ENCODE peak calls at places on chromosomes 5 and 9, in four cellular contexts. X is body of pancreas, R is gastrocnemius medialis, C is colonic mucosa. K is an unnamed sample.

GRCh38 chr9:137366891-137367381 is 56.0 kb downstream of the EXD3 start:
- DNase-seq in C (no peak), X (no peak), R (no peak), K (no peak)

GRCh38 chr9:113580041-113580953 is 116.8 kb downstream of the RGS3 start:
- DNase-seq in R (peak; percentile 40), X (peak; percentile 91), C (peak; percentile 87), K (peak; percentile 86)

GRCh38 chr5:172450861-172451695 is 3.2 kb downstream of the SH3PXD2B start:
- DNase-seq in R (no peak), X (no peak), C (no peak), K (no peak)

GRCh38 chr5:36581070-36581469 is 25.3 kb upstream of the SLC1A3 start:
- DNase-seq in C (no peak), X (no peak), R (no peak), K (no peak)

GRCh38 chr9:100933656-100934055 is 94.9 kb upstream of the PLPPR1 start:
- DNase-seq in C (no peak), R (no peak), X (no peak), K (no peak)

GRCh38 chr9:11469745-11470144 is 856.9 kb upstream of the PTPRD start:
- DNase-seq in C (no peak), X (no peak), R (no peak), K (no peak)

GRCh38 chr9:81224166-81224858 is 465.0 kb downstream of the TLE1 start:
- DNase-seq in R (no peak), C (no peak), X (no peak), K (no peak)

GRCh38 chr9:6272229-6272597 is 56.0 kb upstream of the TPD52L3 start:
- DNase-seq in C (no peak), X (peak; percentile 34), R (peak; percentile 5), K (no peak)

GRCh38 chr9:33159760-33160127 is 7.4 kb downstream of the B4GALT1 start:
- DNase-seq in X (no peak), C (peak; percentile 54), R (no peak), K (peak; percentile 87)

GRCh38 chr5:176835918-176836317 is 25.6 kb downstream of the UNC5A start:
- DNase-seq in R (no peak), X (no peak), C (no peak), K (no peak)

GRCh38 chr9:137318976-137319375 is 16.9 kb upstream of the NRARP start:
- DNase-seq in C (no peak), R (no peak), X (peak; percentile 24), K (no peak)

GRCh38 chr9:98873535-98874432 is 66.3 kb downstream of the GALNT12 start:
- DNase-seq in X (peak; percentile 39), R (no peak), C (no peak), K (no peak)

GRCh38 chr5:96049398-96050272 is 88.0 kb upstream of the ELL2 start:
- DNase-seq in R (no peak), C (no peak), X (no peak), K (no peak)

GRCh38 chr5:118862596-118862995 is 125.8 kb downstream of the DTWD2 start:
- DNase-seq in C (no peak), X (no peak), R (no peak), K (no peak)

GRCh38 chr5:112059601-112060135 is 302.7 kb upstream of the NREP start:
- DNase-seq in R (no peak), C (no peak), X (no peak), K (no peak)

GRCh38 chr9:38311382-38312270 is 80.9 kb upstream of the ALDH1B1 start:
- DNase-seq in X (no peak), C (no peak), R (no peak), K (no peak)

GRCh38 chr9:135850737-135851136 is 56.6 kb downstream of the CAMSAP1 start:
- DNase-seq in C (no peak), X (no peak), R (no peak), K (no peak)

GRCh38 chr5:173243215-173243614 is 8.2 kb upstream of the NKX2-5 start:
- DNase-seq in R (no peak), X (no peak), C (no peak), K (no peak)

GRCh38 chr5:160119142-160119904 is at the start of gene PWWP2A:
- DNase-seq in C (peak; percentile 100), X (peak; percentile 99), R (peak; percentile 100), K (peak; percentile 99)

GRCh38 chr9:72557549-72557948 is 36.1 kb downstream of the TMC1 start:
- DNase-seq in C (no peak), R (no peak), X (peak; percentile 27), K (no peak)

GRCh38 chr5:132427285-132428146 is 58.0 kb downstream of the SLC22A5 start:
- DNase-seq in R (peak; percentile 52), X (peak; percentile 43), C (peak; percentile 79), K (peak; percentile 77)

GRCh38 chr9:6014668-6015270 is 655 bp downstream of the RANBP6 start:
- DNase-seq in R (no peak), X (no peak), C (no peak), K (no peak)

GRCh38 chr5:67092447-67093023 is 104.1 kb downstream of the CD180 start:
- DNase-seq in C (no peak), X (no peak), R (no peak), K (no peak)

GRCh38 chr9:7223981-7224380 is 466.2 kb downstream of the KDM4C start:
- DNase-seq in X (no peak), R (no peak), C (no peak), K (no peak)

GRCh38 chr9:87336407-87336806 is 161.3 kb upstream of the DAPK1 start:
- DNase-seq in C (no peak), R (no peak), X (peak; percentile 28), K (no peak)

GRCh38 chr5:7926296-7926695 is 57.3 kb downstream of the MTRR start:
- DNase-seq in R (no peak), X (no peak), C (no peak), K (no peak)

GRCh38 chr5:130871346-130872086 is 293.5 kb downstream of the HINT1 start:
- DNase-seq in R (peak; percentile 20), X (peak; percentile 28), C (peak; percentile 49), K (peak; percentile 50)

GRCh38 chr5:144820285-144820684 is 649.6 kb downstream of the KCTD16 start:
- DNase-seq in R (no peak), C (peak; percentile 18), X (no peak), K (no peak)
- H3K27me3 ChIP-seq in R (no peaks in the 10 kb centered on the region), C (no peaks in the 10 kb centered on the region), X (no peaks in the 10 kb centered on the region), K (no peaks in the 10 kb centered on the region)

GRCh38 chr9:126521976-126522590 is 91.6 kb upstream of the LMX1B start:
- DNase-seq in R (no peak), X (no peak), C (no peak), K (no peak)
- H3K27me3 ChIP-seq in R (peaks cover 31% of the 10 kb centered on the region), X (peaks cover 13% of the 10 kb centered on the region), C (peaks cover 19% of the 10 kb centered on the region), K (no peaks in the 10 kb centered on the region)

DNA sequence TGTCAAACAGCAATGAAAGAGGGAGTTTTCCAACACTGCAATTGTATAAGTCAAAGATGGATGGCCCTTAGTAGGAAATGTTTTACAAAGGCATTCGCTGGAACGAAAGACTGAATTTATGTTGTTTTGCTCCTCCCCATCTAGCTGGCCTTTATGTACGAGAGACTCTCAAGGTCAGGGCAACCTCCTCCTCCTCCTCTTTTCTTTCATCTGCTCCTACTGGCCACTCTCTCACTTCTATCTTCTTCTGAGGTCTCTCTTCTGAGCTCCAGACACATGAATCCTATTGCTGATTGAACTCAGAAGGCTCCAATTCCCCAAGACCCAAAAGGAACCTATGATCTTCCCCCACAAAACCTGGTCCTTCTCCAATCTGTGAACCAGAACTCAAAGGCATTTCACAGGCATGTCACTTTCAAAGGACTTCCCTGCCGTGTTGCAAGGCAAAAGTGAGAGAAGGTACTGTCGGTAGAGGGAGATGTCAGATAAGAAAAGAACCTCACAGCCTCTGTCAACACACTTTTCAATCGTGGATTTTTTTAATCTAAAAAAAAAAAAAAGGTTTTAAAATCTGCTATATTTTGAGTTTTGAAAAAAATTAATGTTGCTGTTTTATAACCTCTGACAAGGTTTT is 28.5 kb upstream of the PUM3 start:
- DNase-seq in R (no peak), C (no peak), X (no peak), K (no peak)
- H3K27me3 ChIP-seq in R (no peaks in the 10 kb centered on the region), C (no peaks in the 10 kb centered on the region), X (no peaks in the 10 kb centered on the region), K (no peaks in the 10 kb centered on the region)

GRCh38 chr9:130932220-130933069 is 6.6 kb downstream of the FIBCD1 start:
- DNase-seq in C (no peak), R (no peak), X (no peak), K (no peak)
- H3K27me3 ChIP-seq in C (peaks cover under 1% of the 10 kb centered on the region), R (peaks cover 42% of the 10 kb centered on the region), X (peaks cover 14% of the 10 kb centered on the region), K (no peaks in the 10 kb centered on the region)

DNA sequence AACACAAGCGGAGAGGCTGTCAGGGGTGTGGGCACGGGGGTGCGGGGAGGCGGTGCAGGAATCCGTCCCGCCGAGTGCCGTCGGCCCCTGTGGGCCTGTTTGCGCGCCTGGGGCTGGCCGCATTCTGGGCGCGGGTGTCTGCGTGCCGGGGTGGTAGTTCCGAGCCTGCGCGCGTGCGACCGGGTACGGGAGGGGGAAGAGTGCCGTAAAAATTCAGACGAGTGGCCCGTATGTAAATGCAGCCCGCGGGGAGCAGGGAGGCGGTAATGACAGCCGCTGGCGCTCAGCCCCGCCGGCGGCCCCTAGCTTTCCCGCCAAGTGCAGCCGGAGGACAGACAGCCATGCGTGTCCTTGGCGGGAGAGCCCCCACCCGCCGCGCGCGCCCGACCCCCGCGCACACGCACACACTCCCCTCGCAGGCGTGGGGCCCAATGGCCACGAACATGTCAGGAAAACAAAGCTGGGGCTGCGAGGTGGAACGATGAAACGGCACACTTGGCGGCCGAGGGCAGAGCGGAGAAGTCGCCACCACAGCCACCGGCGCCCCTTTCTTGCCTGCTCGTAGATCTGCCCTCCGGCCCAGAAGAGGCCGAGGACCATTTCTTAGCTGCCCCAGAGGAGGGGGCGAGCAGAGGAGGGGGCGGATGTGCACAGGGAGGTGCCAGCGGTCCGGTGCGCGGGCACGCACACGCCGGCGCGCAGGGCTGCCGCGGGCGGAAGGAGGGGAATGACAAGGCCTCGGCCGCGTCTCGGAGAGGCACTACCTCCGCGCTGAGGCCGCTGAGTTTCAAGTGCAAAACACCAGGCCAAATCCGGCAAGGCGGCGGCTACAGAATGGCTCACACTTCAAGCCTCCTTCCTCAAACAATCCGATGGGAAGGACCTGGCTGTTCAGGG is 208.5 kb downstream of the MEF2C start:
- DNase-seq in R (no peak), X (no peak), C (no peak), K (no peak)
- H3K27me3 ChIP-seq in R (peaks cover 99% of the 10 kb centered on the region), X (peaks cover 61% of the 10 kb centered on the region), C (peaks cover 90% of the 10 kb centered on the region), K (no peaks in the 10 kb centered on the region)

DNA sequence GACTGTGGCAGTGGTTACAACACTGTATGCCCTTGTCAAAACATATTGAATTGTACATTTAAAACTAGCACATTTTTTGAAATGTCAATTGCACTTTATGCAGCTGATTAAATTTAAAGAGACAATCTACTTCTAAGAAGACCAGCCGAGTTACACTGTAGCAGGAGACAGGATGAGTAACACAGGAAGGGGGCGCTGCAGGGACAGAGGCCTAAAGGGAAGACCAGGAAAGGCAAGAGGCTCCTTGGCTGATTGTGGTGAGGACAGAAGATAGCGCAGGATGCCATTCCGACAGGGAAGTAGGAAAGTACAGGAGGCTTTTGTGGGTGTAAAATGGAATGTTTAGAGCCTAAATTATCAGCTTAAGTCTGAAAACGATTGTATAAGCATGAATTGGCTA is 28.2 kb upstream of the PPP2R2B start:
- DNase-seq in X (no peak), C (no peak), R (no peak), K (no peak)
- H3K27me3 ChIP-seq in X (no peaks in the 10 kb centered on the region), C (no peaks in the 10 kb centered on the region), R (no peaks in the 10 kb centered on the region), K (no peaks in the 10 kb centered on the region)

GRCh38 chr9:121073038-121073437 is 1.7 kb upstream of the CNTRL start:
- DNase-seq in C (peak; percentile 34), R (peak; percentile 61), X (no peak), K (no peak)

GRCh38 chr9:121071356-121071755 is 3.4 kb upstream of the CNTRL start:
- DNase-seq in X (no peak), R (no peak), C (no peak), K (no peak)

GRCh38 chr9:121075251-121076036 is 689 bp downstream of the CNTRL start:
- DNase-seq in R (no peak), C (no peak), X (no peak), K (no peak)

GRCh38 chr9:121074370-121075250 is at the start of gene CNTRL:
- DNase-seq in C (peak; percentile 89), R (peak; percentile 64), X (peak; percentile 88), K (peak; percentile 86)
- H3K27me3 ChIP-seq in C (no peaks in the 10 kb centered on the region), R (peaks cover 10% of the 10 kb centered on the region), X (no peaks in the 10 kb centered on the region), K (no peaks in the 10 kb centered on the region)

GRCh38 chr5:138095100-138095907 is 11.5 kb downstream of the WNT8A start:
- DNase-seq in C (no peak), R (no peak), X (no peak), K (no peak)
- H3K27me3 ChIP-seq in C (no peaks in the 10 kb centered on the region), R (no peaks in the 10 kb centered on the region), X (no peaks in the 10 kb centered on the region), K (no peaks in the 10 kb centered on the region)

K was measured in Peyer's patch.